ENCODE peak calls at places on chromosomes 3 and 15, in ten cellular contexts. M is hepatocyte, W is spleen, P is colonic mucosa, K is neural progenitor cell, F is mammary epithelial cell, B is thyroid gland, O is BE2C, C is A549, Y is uterus. R is an unnamed sample.
A peak's percentile ranks its signal among the peaks of the same experiment; 100 is the strongest.

GRCh38 chr3:154334973-154335420 is 10.7 kb upstream of the DHX36 start:
- DNase-seq in M (peak; percentile 50), W (no peak), P (no peak), K (peak; percentile 41), F (peak; percentile 28), B (no peak), O (no peak), C (peak; percentile 45), Y (no peak), R (no peak)

GRCh38 chr15:38611228-38611627 is 46.6 kb upstream of the RASGRP1 start:
- DNase-seq in M (no peak), W (no peak), P (no peak), K (no peak), F (no peak), B (no peak), O (no peak), C (no peak), Y (no peak), R (no peak)

GRCh38 chr15:91473894-91474293 is 373.8 kb downstream of the SV2B start:
- DNase-seq in M (no peak), W (no peak), P (no peak), K (no peak), F (no peak), B (no peak), O (no peak), C (no peak), Y (no peak), R (no peak)

GRCh38 chr3:187698499-187699399 is 3.6 kb downstream of the RTP2 start:
- DNase-seq in M (no peak), W (no peak), P (no peak), K (no peak), F (no peak), B (no peak), O (no peak), C (no peak), Y (no peak), R (no peak)

GRCh38 chr3:185760091-185760490 is 64.8 kb downstream of the IGF2BP2 start:
- DNase-seq in M (no peak), W (no peak), P (no peak), K (no peak), F (no peak), B (no peak), O (no peak), C (no peak), Y (no peak), R (no peak)

GRCh38 chr3:25448750-25449684 is 21.0 kb downstream of the RARB start:
- DNase-seq in M (peak; percentile 81), W (peak; percentile 74), P (peak; percentile 73), K (peak; percentile 69), F (peak; percentile 54), B (peak; percentile 96), O (peak; percentile 71), C (no peak), Y (peak; percentile 80), R (peak; percentile 82)

GRCh38 chr15:92848852-92849598 is 51.1 kb upstream of the CHD2 start:
- DNase-seq in M (no peak), W (no peak), P (no peak), K (no peak), F (no peak), B (no peak), O (no peak), C (no peak), Y (no peak), R (no peak)

GRCh38 chr15:56984681-56985515 is 66.5 kb downstream of the TCF12 start:
- DNase-seq in M (no peak), W (no peak), P (no peak), K (no peak), F (no peak), B (no peak), O (no peak), C (no peak), Y (no peak), R (no peak)

GRCh38 chr3:185371683-185372082 is 8.7 kb downstream of the MAP3K13 start:
- DNase-seq in M (no peak), W (no peak), P (no peak), K (peak; percentile 7), F (no peak), B (no peak), O (peak; percentile 79), C (no peak), Y (no peak), R (no peak)

GRCh38 chr15:74674161-74674560 is 21.7 kb downstream of the EDC3 start:
- DNase-seq in M (no peak), W (no peak), P (no peak), K (no peak), F (no peak), B (no peak), O (no peak), C (no peak), Y (no peak), R (no peak)

GRCh38 chr15:68816795-68817303 is 3.8 kb downstream of the ANP32A start:
- DNase-seq in M (peak; percentile 61), W (no peak), P (peak; percentile 60), K (no peak), F (no peak), B (peak; percentile 32), O (no peak), C (no peak), Y (no peak), R (peak; percentile 32)

GRCh38 chr15:61702224-61703120 is 357.8 kb downstream of the VPS13C start:
- DNase-seq in M (no peak), W (no peak), P (no peak), K (peak; percentile 9), F (no peak), B (no peak), O (no peak), C (no peak), Y (no peak), R (peak; percentile 5)
- TF ChIP-seq CTCF in M (no peak), W (no peak), P (peak; percentile 15), K (peak; percentile 14), F (peak; percentile 42), B (peak; percentile 34), O (peak; percentile 3), C (no peak), Y (no peak), R (no peak)

GRCh38 chr3:157199841-157200240 is 39.9 kb upstream of the CCNL1 start:
- DNase-seq in M (no peak), W (no peak), P (no peak), K (no peak), F (no peak), B (no peak), O (no peak), C (no peak), Y (no peak), R (no peak)

GRCh38 chr3:157201648-157202278 is 41.8 kb upstream of the CCNL1 start:
- DNase-seq in M (peak; percentile 45), W (no peak), P (no peak), K (peak; percentile 33), F (peak; percentile 28), B (no peak), O (no peak), C (peak; percentile 57), Y (no peak), R (no peak)

GRCh38 chr3:157204880-157205279 is 44.9 kb upstream of the CCNL1 start:
- DNase-seq in M (no peak), W (no peak), P (no peak), K (no peak), F (no peak), B (no peak), O (peak; percentile 34), C (no peak), Y (no peak), R (no peak)

GRCh38 chr3:157204431-157204830 is 44.5 kb upstream of the CCNL1 start:
- DNase-seq in M (peak; percentile 40), W (no peak), P (no peak), K (peak; percentile 38), F (peak; percentile 5), B (no peak), O (no peak), C (no peak), Y (no peak), R (no peak)
- TF ChIP-seq CTCF in M (peak; percentile 70), W (peak; percentile 56), P (peak; percentile 31), K (peak; percentile 61), F (peak; percentile 31), B (no peak), O (peak; percentile 40), C (peak; percentile 87), Y (peak; percentile 37), R (no peak)

GRCh38 chr3:32937331-32937730 is 14.1 kb upstream of the CCR4 start:
- DNase-seq in M (no peak), W (no peak), P (no peak), K (no peak), F (no peak), B (no peak), O (no peak), C (no peak), Y (no peak), R (no peak)

GRCh38 chr3:32930161-32930560 is 21.3 kb upstream of the CCR4 start:
- DNase-seq in M (no peak), W (no peak), P (no peak), K (no peak), F (no peak), B (no peak), O (no peak), C (no peak), Y (no peak), R (no peak)

DNA sequence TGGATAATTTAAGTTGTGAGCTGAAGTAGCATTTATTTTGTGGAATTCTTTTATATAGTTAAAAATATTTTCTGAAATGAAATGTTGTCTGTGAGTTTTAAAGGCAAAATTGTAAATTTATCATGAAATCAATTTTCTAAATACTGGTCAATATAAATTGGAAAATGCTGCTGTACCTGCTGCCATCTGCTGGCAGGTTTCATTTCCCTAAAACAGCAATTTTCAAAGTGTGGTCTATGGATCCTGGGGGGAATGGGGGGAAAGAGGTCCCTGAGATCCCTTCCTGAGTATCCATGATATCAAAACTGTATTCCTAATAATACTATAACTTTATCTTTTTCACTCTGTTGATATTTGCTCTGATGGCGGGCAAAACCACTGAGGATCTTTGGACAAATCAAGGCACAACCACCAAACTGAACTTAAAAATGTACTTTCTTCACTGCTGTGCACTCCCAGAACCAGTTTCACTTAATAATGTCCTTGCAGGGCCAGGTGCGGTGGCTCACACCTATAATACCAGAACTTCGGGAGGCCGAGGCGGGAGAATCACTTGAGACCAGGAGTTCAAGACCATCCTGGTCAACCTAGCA is 17.2 kb upstream of the CCR4 start:
- DNase-seq in M (peak; percentile 28), W (no peak), P (peak; percentile 26), K (peak; percentile 40), F (no peak), B (peak; percentile 39), O (no peak), C (no peak), Y (no peak), R (no peak)
- TF ChIP-seq CTCF in M (peak; percentile 80), W (peak; percentile 57), P (peak; percentile 59), K (peak; percentile 89), F (peak; percentile 68), B (peak; percentile 57), O (peak; percentile 58), C (peak; percentile 88), Y (peak; percentile 48), R (peak; percentile 37)

DNA sequence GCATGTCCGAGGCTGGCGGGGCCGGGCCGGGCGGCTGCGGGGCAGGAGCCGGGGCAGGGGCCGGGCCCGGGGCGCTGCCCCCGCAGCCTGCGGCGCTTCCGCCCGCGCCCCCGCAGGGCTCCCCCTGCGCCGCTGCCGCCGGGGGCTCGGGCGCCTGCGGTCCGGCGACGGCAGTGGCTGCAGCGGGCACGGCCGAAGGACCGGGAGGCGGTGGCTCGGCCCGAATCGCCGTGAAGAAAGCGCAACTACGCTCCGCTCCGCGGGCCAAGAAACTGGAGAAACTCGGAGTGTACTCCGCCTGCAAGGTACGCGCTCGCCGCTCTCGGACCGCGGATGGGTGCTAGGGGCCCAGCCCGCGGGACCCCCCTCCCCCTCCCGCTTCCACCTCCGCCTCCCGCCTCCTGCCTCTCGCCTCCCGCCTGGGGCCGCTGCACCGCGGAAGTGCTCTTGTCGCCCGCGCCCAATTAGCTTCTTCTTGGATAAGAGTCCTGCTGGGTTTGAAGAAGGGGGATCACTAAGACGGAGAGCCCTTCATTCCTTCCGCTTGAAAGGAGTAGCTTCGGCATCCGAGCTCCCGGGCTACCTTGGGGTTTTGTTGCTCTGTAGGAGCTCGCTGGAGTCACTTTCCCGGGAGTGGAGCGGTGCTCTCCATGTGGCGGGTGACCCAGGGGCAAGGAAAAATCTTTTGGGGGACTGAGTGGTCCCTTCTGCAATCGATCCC is 390 bp downstream of the KAT2B start:
- DNase-seq in M (peak; percentile 90), W (peak; percentile 96), P (peak; percentile 82), K (peak; percentile 94), F (peak; percentile 67), B (peak; percentile 86), O (peak; percentile 59), C (peak; percentile 68), Y (peak; percentile 79), R (peak; percentile 91)
- TF ChIP-seq CTCF in M (peak; percentile 26), W (peak; percentile 29), P (no peak), K (no peak), F (no peak), B (no peak), O (no peak), C (peak; percentile 8), Y (peak; percentile 16), R (no peak)

R was measured in mucosa of descending colon.